ENCODE peak calls at places on chromosomes 2 and 18, in ten cellular contexts. One of them, this sample, is unnamed.

GRCh38 chr2:15911686-15912085 is 28.7 kb upstream of the MYCN start:
- DNase-seq in ovary: no peak
- DNase-seq in heart left ventricle: no peak
- DNase-seq in CD4-positive, alpha-beta T cell: no peak
- DNase-seq in colonic mucosa: no peak
- DNase-seq in sigmoid colon: no peak
- DNase-seq in Peyer's patch: no peak
- DNase-seq in adrenal gland: no peak
- DNase-seq in H9: no peak
- DNase-seq in PC-9: no peak
- DNase-seq in this sample: no peak

GRCh38 chr2:69449906-69450305 is 12.7 kb upstream of the NFU1 start:
- DNase-seq in Peyer's patch: no peak
- DNase-seq in colonic mucosa: no peak
- DNase-seq in ovary: no peak
- DNase-seq in sigmoid colon: no peak
- DNase-seq in PC-9: no peak
- DNase-seq in CD4-positive, alpha-beta T cell: no peak
- DNase-seq in heart left ventricle: no peak
- DNase-seq in adrenal gland: no peak
- DNase-seq in H9: no peak
- DNase-seq in this sample: no peak

GRCh38 chr2:83196225-83196624 is 1262.9 kb downstream of the SUCLG1 start:
- DNase-seq in CD4-positive, alpha-beta T cell: no peak
- DNase-seq in PC-9: no peak
- DNase-seq in heart left ventricle: no peak
- DNase-seq in adrenal gland: no peak
- DNase-seq in Peyer's patch: no peak
- DNase-seq in sigmoid colon: no peak
- DNase-seq in H9: no peak
- DNase-seq in ovary: no peak
- DNase-seq in colonic mucosa: no peak
- DNase-seq in this sample: no peak

GRCh38 chr2:114108819-114109416 is 219.0 kb downstream of the ACTR3 start:
- DNase-seq in ovary: no peak
- DNase-seq in heart left ventricle: no peak
- DNase-seq in colonic mucosa: no peak
- DNase-seq in adrenal gland: no peak
- DNase-seq in sigmoid colon: no peak
- DNase-seq in PC-9: no peak
- DNase-seq in Peyer's patch: no peak
- DNase-seq in H9: peak; percentile 34
- DNase-seq in CD4-positive, alpha-beta T cell: no peak
- DNase-seq in this sample: no peak

GRCh38 chr2:55425449-55425848 is 5.8 kb upstream of the CCDC88A start:
- DNase-seq in sigmoid colon: no peak
- DNase-seq in adrenal gland: no peak
- DNase-seq in PC-9: peak; percentile 29
- DNase-seq in CD4-positive, alpha-beta T cell: no peak
- DNase-seq in ovary: no peak
- DNase-seq in heart left ventricle: no peak
- DNase-seq in colonic mucosa: no peak
- DNase-seq in H9: no peak
- DNase-seq in Peyer's patch: no peak
- DNase-seq in this sample: no peak

GRCh38 chr18:26405190-26405781 is 143.1 kb downstream of the KCTD1 start:
- DNase-seq in ovary: no peak
- DNase-seq in CD4-positive, alpha-beta T cell: no peak
- DNase-seq in heart left ventricle: no peak
- DNase-seq in PC-9: peak; percentile 32
- DNase-seq in colonic mucosa: no peak
- DNase-seq in Peyer's patch: no peak
- DNase-seq in adrenal gland: peak; percentile 59
- DNase-seq in H9: peak; percentile 47
- DNase-seq in sigmoid colon: no peak
- DNase-seq in this sample: peak; percentile 55

GRCh38 chr2:136997550-136997949 is 232.2 kb downstream of the THSD7B start:
- DNase-seq in PC-9: no peak
- DNase-seq in CD4-positive, alpha-beta T cell: no peak
- DNase-seq in colonic mucosa: no peak
- DNase-seq in sigmoid colon: no peak
- DNase-seq in H9: no peak
- DNase-seq in Peyer's patch: no peak
- DNase-seq in adrenal gland: no peak
- DNase-seq in ovary: no peak
- DNase-seq in heart left ventricle: no peak
- DNase-seq in this sample: no peak

GRCh38 chr2:84700006-84700405 is 180.9 kb downstream of the TRABD2A start:
- DNase-seq in CD4-positive, alpha-beta T cell: no peak
- DNase-seq in H9: no peak
- DNase-seq in Peyer's patch: no peak
- DNase-seq in adrenal gland: no peak
- DNase-seq in ovary: no peak
- DNase-seq in colonic mucosa: no peak
- DNase-seq in heart left ventricle: no peak
- DNase-seq in PC-9: no peak
- DNase-seq in sigmoid colon: no peak
- DNase-seq in this sample: no peak

GRCh38 chr2:132598536-132598935 is 71.5 kb downstream of the LYPD1 start:
- DNase-seq in colonic mucosa: no peak
- DNase-seq in heart left ventricle: no peak
- DNase-seq in Peyer's patch: no peak
- DNase-seq in sigmoid colon: no peak
- DNase-seq in PC-9: no peak
- DNase-seq in ovary: no peak
- DNase-seq in H9: no peak
- DNase-seq in CD4-positive, alpha-beta T cell: no peak
- DNase-seq in adrenal gland: no peak
- DNase-seq in this sample: no peak

GRCh38 chr2:50133766-50134165 is 898.2 kb downstream of the NRXN1 start:
- DNase-seq in adrenal gland: no peak
- DNase-seq in CD4-positive, alpha-beta T cell: no peak
- DNase-seq in Peyer's patch: no peak
- DNase-seq in sigmoid colon: no peak
- DNase-seq in heart left ventricle: no peak
- DNase-seq in PC-9: no peak
- DNase-seq in ovary: no peak
- DNase-seq in H9: no peak
- DNase-seq in colonic mucosa: no peak
- DNase-seq in this sample: no peak

GRCh38 chr18:63325086-63325686 is 5.6 kb upstream of the BCL2 start:
- DNase-seq in H9: no peak
- DNase-seq in adrenal gland: no peak
- DNase-seq in CD4-positive, alpha-beta T cell: no peak
- DNase-seq in sigmoid colon: no peak
- DNase-seq in ovary: no peak
- DNase-seq in colonic mucosa: no peak
- DNase-seq in Peyer's patch: no peak
- DNase-seq in heart left ventricle: no peak
- DNase-seq in PC-9: no peak
- DNase-seq in this sample: no peak

GRCh38 chr18:8765692-8766463 is 60.5 kb downstream of the MTCL1 start:
- DNase-seq in Peyer's patch: no peak
- DNase-seq in colonic mucosa: no peak
- DNase-seq in PC-9: no peak
- DNase-seq in CD4-positive, alpha-beta T cell: no peak
- DNase-seq in H9: no peak
- DNase-seq in adrenal gland: peak; percentile 12
- DNase-seq in heart left ventricle: no peak
- DNase-seq in sigmoid colon: no peak
- DNase-seq in ovary: no peak
- DNase-seq in this sample: no peak

GRCh38 chr18:37012452-37012851 is 183.5 kb downstream of the KIAA1328 start:
- DNase-seq in adrenal gland: no peak
- DNase-seq in sigmoid colon: no peak
- DNase-seq in ovary: no peak
- DNase-seq in PC-9: no peak
- DNase-seq in colonic mucosa: no peak
- DNase-seq in H9: no peak
- DNase-seq in CD4-positive, alpha-beta T cell: no peak
- DNase-seq in Peyer's patch: no peak
- DNase-seq in heart left ventricle: no peak
- DNase-seq in this sample: no peak

GRCh38 chr2:1868683-1869141 is 124.4 kb upstream of the PXDN start:
- DNase-seq in heart left ventricle: no peak
- DNase-seq in H9: no peak
- DNase-seq in colonic mucosa: no peak
- DNase-seq in ovary: no peak
- DNase-seq in sigmoid colon: no peak
- DNase-seq in adrenal gland: no peak
- DNase-seq in PC-9: no peak
- DNase-seq in CD4-positive, alpha-beta T cell: no peak
- DNase-seq in Peyer's patch: no peak
- DNase-seq in this sample: no peak
- H3K27me3 ChIP-seq in heart left ventricle: no peaks in the 10 kb centered on the region
- H3K27me3 ChIP-seq in H9: no peaks in the 10 kb centered on the region
- H3K27me3 ChIP-seq in colonic mucosa: no peaks in the 10 kb centered on the region
- H3K27me3 ChIP-seq in ovary: no peaks in the 10 kb centered on the region
- H3K27me3 ChIP-seq in sigmoid colon: no peaks in the 10 kb centered on the region
- H3K27me3 ChIP-seq in adrenal gland: no peaks in the 10 kb centered on the region
- H3K27me3 ChIP-seq in PC-9: peaks cover 98% of the 10 kb centered on the region
- H3K27me3 ChIP-seq in CD4-positive, alpha-beta T cell: peaks cover 15% of the 10 kb centered on the region
- H3K27me3 ChIP-seq in Peyer's patch: no peaks in the 10 kb centered on the region
- H3K27me3 ChIP-seq in this sample: peaks cover 16% of the 10 kb centered on the region

GRCh38 chr2:209762564-209762963 is 9.1 kb upstream of the UNC80 start:
- DNase-seq in heart left ventricle: no peak
- DNase-seq in PC-9: no peak
- DNase-seq in ovary: no peak
- DNase-seq in sigmoid colon: no peak
- DNase-seq in colonic mucosa: no peak
- DNase-seq in CD4-positive, alpha-beta T cell: no peak
- DNase-seq in Peyer's patch: no peak
- DNase-seq in adrenal gland: no peak
- DNase-seq in H9: no peak
- DNase-seq in this sample: no peak
- H3K27me3 ChIP-seq in heart left ventricle: no peaks in the 10 kb centered on the region
- H3K27me3 ChIP-seq in PC-9: no peaks in the 10 kb centered on the region
- H3K27me3 ChIP-seq in ovary: no peaks in the 10 kb centered on the region
- H3K27me3 ChIP-seq in sigmoid colon: no peaks in the 10 kb centered on the region
- H3K27me3 ChIP-seq in colonic mucosa: no peaks in the 10 kb centered on the region
- H3K27me3 ChIP-seq in CD4-positive, alpha-beta T cell: no peaks in the 10 kb centered on the region
- H3K27me3 ChIP-seq in Peyer's patch: no peaks in the 10 kb centered on the region
- H3K27me3 ChIP-seq in adrenal gland: no peaks in the 10 kb centered on the region
- H3K27me3 ChIP-seq in H9: peaks cover 48% of the 10 kb centered on the region
- H3K27me3 ChIP-seq in this sample: no peaks in the 10 kb centered on the region

DNA sequence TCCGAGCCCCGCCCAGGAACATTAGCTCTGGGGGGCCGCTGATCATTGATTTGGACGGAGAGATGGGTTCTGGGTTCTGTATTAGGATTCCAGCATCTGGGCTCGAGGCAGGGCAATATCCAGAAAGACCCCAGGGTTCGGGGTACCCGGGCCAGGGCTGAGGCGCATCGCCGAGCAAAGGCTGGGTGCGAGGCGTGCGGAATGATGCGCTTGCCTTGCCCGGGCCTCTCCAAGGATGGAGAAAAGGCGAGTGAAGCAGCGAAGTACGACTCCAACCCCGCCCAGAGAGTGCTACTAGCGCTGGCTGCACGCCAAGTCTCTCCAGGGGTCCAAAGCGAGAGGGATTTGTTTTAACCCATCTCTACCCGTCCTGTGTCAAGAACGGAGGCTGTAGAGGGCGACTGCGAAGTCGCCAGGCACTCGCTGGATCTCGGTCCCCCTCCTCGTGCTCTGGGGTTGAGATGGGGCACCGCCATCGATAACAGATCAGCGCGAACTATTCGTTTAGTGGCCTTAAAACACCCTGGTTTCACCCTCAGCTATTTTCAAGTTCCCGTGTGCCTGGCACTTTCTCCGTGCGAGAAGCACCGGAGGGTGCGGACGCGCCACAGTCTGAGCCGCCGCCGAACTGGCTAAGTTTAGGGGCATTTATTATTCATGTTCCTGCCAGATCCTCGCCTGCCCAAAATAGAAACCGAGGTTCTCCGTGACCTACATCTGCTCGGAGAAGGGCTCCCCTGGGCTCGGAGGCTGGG is 1.9 kb downstream of the ADCYAP1 start:
- DNase-seq in colonic mucosa: no peak
- DNase-seq in H9: peak; percentile 83
- DNase-seq in sigmoid colon: no peak
- DNase-seq in adrenal gland: no peak
- DNase-seq in CD4-positive, alpha-beta T cell: no peak
- DNase-seq in Peyer's patch: no peak
- DNase-seq in heart left ventricle: no peak
- DNase-seq in ovary: no peak
- DNase-seq in PC-9: no peak
- DNase-seq in this sample: no peak
- H3K27me3 ChIP-seq in colonic mucosa: peaks cover 57% of the 10 kb centered on the region
- H3K27me3 ChIP-seq in H9: peaks cover 81% of the 10 kb centered on the region
- H3K27me3 ChIP-seq in sigmoid colon: peaks cover 56% of the 10 kb centered on the region
- H3K27me3 ChIP-seq in adrenal gland: peaks cover 84% of the 10 kb centered on the region
- H3K27me3 ChIP-seq in CD4-positive, alpha-beta T cell: peaks cover 94% of the 10 kb centered on the region
- H3K27me3 ChIP-seq in Peyer's patch: no peaks in the 10 kb centered on the region
- H3K27me3 ChIP-seq in heart left ventricle: peaks cover 94% of the 10 kb centered on the region
- H3K27me3 ChIP-seq in ovary: no peaks in the 10 kb centered on the region
- H3K27me3 ChIP-seq in PC-9: no peaks in the 10 kb centered on the region
- H3K27me3 ChIP-seq in this sample: peaks cover 70% of the 10 kb centered on the region

DNA sequence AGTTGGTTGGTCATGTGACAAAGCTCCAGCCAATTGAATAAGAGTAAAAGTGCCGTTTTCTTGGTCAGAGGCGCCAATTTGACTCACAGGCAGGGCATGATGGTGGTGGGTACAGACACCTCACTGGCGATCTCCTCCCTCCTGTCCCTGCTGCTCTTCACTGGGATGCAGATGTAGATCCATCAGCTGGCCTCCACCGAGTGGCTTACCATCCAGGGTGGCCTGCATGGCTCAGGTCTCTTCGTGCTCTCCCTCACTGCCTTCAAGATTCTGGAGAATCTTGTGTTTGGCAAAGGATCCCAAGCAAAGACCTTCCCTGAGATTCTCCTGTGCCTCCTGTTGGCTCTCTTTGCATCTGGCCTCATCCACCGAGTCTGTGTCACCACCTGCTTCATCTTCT is 12.9 kb downstream of the SIX2 start:
- DNase-seq in sigmoid colon: no peak
- DNase-seq in colonic mucosa: no peak
- DNase-seq in adrenal gland: no peak
- DNase-seq in Peyer's patch: no peak
- DNase-seq in ovary: no peak
- DNase-seq in heart left ventricle: no peak
- DNase-seq in CD4-positive, alpha-beta T cell: no peak
- DNase-seq in PC-9: no peak
- DNase-seq in H9: no peak
- DNase-seq in this sample: no peak
- H3K27me3 ChIP-seq in sigmoid colon: peaks cover 25% of the 10 kb centered on the region
- H3K27me3 ChIP-seq in colonic mucosa: peaks cover 44% of the 10 kb centered on the region
- H3K27me3 ChIP-seq in adrenal gland: peaks cover 49% of the 10 kb centered on the region
- H3K27me3 ChIP-seq in Peyer's patch: no peaks in the 10 kb centered on the region
- H3K27me3 ChIP-seq in ovary: no peaks in the 10 kb centered on the region
- H3K27me3 ChIP-seq in heart left ventricle: peaks cover 24% of the 10 kb centered on the region
- H3K27me3 ChIP-seq in CD4-positive, alpha-beta T cell: peaks cover 54% of the 10 kb centered on the region
- H3K27me3 ChIP-seq in PC-9: no peaks in the 10 kb centered on the region
- H3K27me3 ChIP-seq in H9: peaks cover 32% of the 10 kb centered on the region
- H3K27me3 ChIP-seq in this sample: peaks cover 15% of the 10 kb centered on the region

DNA sequence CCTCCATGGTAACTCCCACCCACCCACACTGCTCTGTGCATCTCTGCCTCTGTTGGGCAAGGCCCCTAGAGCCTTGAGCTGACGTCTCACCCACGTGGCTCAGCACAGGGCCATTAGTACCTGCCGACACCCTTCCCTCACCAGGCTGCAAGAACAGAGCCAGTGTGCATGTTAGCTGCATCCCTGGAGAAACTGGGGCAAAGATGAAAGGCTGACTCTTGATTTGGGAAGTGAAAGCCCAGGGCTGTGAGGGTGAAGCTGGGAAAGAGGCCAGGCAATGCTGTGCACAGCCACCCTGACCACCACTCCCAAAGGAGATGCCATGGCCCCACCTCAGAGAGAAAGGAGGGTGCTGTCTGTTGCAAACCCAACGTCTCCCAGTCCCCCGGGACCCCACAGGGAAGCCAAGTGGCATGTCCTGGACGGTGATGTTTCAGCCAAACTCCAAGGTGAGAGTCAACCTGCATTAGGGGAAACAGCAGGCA is 20.0 kb upstream of the HPCAL1 start:
- DNase-seq in adrenal gland: no peak
- DNase-seq in sigmoid colon: peak; percentile 56
- DNase-seq in CD4-positive, alpha-beta T cell: no peak
- DNase-seq in ovary: no peak
- DNase-seq in colonic mucosa: no peak
- DNase-seq in PC-9: no peak
- DNase-seq in Peyer's patch: peak; percentile 46
- DNase-seq in heart left ventricle: no peak
- DNase-seq in H9: no peak
- DNase-seq in this sample: no peak
- H3K27me3 ChIP-seq in adrenal gland: no peaks in the 10 kb centered on the region
- H3K27me3 ChIP-seq in sigmoid colon: no peaks in the 10 kb centered on the region
- H3K27me3 ChIP-seq in CD4-positive, alpha-beta T cell: no peaks in the 10 kb centered on the region
- H3K27me3 ChIP-seq in ovary: no peaks in the 10 kb centered on the region
- H3K27me3 ChIP-seq in colonic mucosa: no peaks in the 10 kb centered on the region
- H3K27me3 ChIP-seq in PC-9: no peaks in the 10 kb centered on the region
- H3K27me3 ChIP-seq in Peyer's patch: no peaks in the 10 kb centered on the region
- H3K27me3 ChIP-seq in heart left ventricle: no peaks in the 10 kb centered on the region
- H3K27me3 ChIP-seq in H9: no peaks in the 10 kb centered on the region
- H3K27me3 ChIP-seq in this sample: no peaks in the 10 kb centered on the region